ENCODE peak calls at places on chromosome X, in six cellular contexts. Y, A, V, Z, L and S are unnamed samples.

GRCh38 chrX:9003041-9003440 is 30.9 kb downstream of the FAM9B start:
- DNase-seq in V (no peak), Z (no peak), A (no peak), Y (no peak), L (no peak), S (no peak)

GRCh38 chrX:16892504-16893362 is 22.6 kb upstream of the RBBP7 start:
- DNase-seq in L (no peak), A (peak; percentile 79), V (peak; percentile 68), Y (peak; percentile 84), Z (peak; percentile 94), S (peak; percentile 78)

GRCh38 chrX:67543818-67544217 is at the start of gene AR:
- DNase-seq in V (peak; percentile 52), A (peak; percentile 59), Z (no peak), L (no peak), Y (peak; percentile 55), S (peak; percentile 79)

GRCh38 chrX:124086411-124086810 is 124.9 kb downstream of the STAG2 start:
- DNase-seq in Y (no peak), L (no peak), A (no peak), Z (no peak), V (no peak), S (no peak)

GRCh38 chrX:138191998-138192397 is 519.5 kb downstream of the FGF13 start:
- DNase-seq in Z (peak; percentile 54), V (peak; percentile 20), L (no peak), A (peak; percentile 41), Y (peak; percentile 11), S (no peak)

GRCh38 chrX:69424161-69424560 is 80.0 kb upstream of the NALF2 start:
- DNase-seq in Z (peak; percentile 37), L (no peak), V (peak; percentile 16), A (peak; percentile 13), Y (peak; percentile 11), S (no peak)

GRCh38 chrX:46573896-46574336 is 351 bp downstream of the CHST7 start:
- DNase-seq in Y (peak; percentile 57), L (peak; percentile 7), V (peak; percentile 32), Z (peak; percentile 32), A (peak; percentile 43), S (no peak)

GRCh38 chrX:153504445-153505016 is 9.8 kb downstream of the BGN start:
- DNase-seq in A (no peak), L (no peak), Z (peak; percentile 51), Y (no peak), V (no peak), S (no peak)

GRCh38 chrX:119374736-119375135 is 24.4 kb upstream of the SLC25A43 start:
- DNase-seq in L (no peak), Z (no peak), A (peak; percentile 55), Y (no peak), V (peak; percentile 59), S (no peak)